ENCODE peak calls at places on chromosomes 2 and 18, in nine cellular contexts. O is ovary, D is A549, N is GM12878, G is transverse colon, H is K562, R is SK-N-SH, Q is sigmoid colon, L is HepG2. B is an unnamed sample.

GRCh38 chr2:30481323-30481800 is 34.3 kb downstream of the LCLAT1 start:
- DNase-seq in L (no peak), G (peak; percentile 31), R (no peak), D (no peak), H (no peak), O (no peak), N (no peak), Q (no peak), B (no peak)

GRCh38 chr2:101479328-101479727 is 4.4 kb upstream of the RFX8 start:
- DNase-seq in L (no peak), R (no peak), H (no peak), N (no peak), Q (no peak), D (no peak), O (no peak), G (no peak), B (no peak)

GRCh38 chr2:20247084-20247483 is 22.2 kb upstream of the SDC1 start:
- DNase-seq in G (no peak), Q (no peak), N (no peak), D (no peak), L (no peak), R (no peak), O (no peak), H (no peak), B (no peak)

GRCh38 chr2:212773808-212774339 is 235.3 kb upstream of the ERBB4 start:
- DNase-seq in N (no peak), O (no peak), G (no peak), H (no peak), R (no peak), D (no peak), L (no peak), Q (no peak), B (no peak)

GRCh38 chr2:94986392-94986963 is 39.0 kb upstream of the MAL start:
- DNase-seq in G (peak; percentile 34), D (peak; percentile 61), L (peak; percentile 62), H (peak; percentile 69), O (no peak), Q (no peak), R (peak; percentile 63), N (peak; percentile 2), B (no peak)

GRCh38 chr2:47869859-47870258 is 36.4 kb downstream of the FBXO11 start:
- DNase-seq in D (no peak), G (no peak), R (no peak), Q (no peak), L (no peak), N (no peak), O (no peak), H (no peak), B (no peak)

GRCh38 chr2:201266629-201267028 is 6.3 kb downstream of the CASP8 start:
- DNase-seq in H (no peak), L (no peak), N (no peak), R (no peak), O (no peak), D (no peak), Q (no peak), G (no peak), B (no peak)

GRCh38 chr18:63892544-63892943 is 5.0 kb downstream of the SERPINB2 start:
- DNase-seq in L (no peak), Q (no peak), R (no peak), G (no peak), N (no peak), O (no peak), H (no peak), D (no peak), B (no peak)

GRCh38 chr2:237475704-237476107 is 11.3 kb upstream of the MLPH start:
- DNase-seq in G (no peak), R (no peak), N (no peak), L (no peak), Q (no peak), O (no peak), H (peak; percentile 12), D (peak; percentile 65), B (no peak)

GRCh38 chr2:239459056-239459455 is 58.2 kb upstream of the HDAC4 start:
- DNase-seq in G (no peak), R (no peak), N (no peak), H (no peak), Q (peak; percentile 50), D (no peak), O (peak; percentile 2), L (no peak), B (no peak)

GRCh38 chr2:75666821-75667344 is 20.3 kb downstream of the MRPL19 start:
- DNase-seq in Q (no peak), G (no peak), N (no peak), L (no peak), O (no peak), D (no peak), R (no peak), H (no peak), B (no peak)

DNA sequence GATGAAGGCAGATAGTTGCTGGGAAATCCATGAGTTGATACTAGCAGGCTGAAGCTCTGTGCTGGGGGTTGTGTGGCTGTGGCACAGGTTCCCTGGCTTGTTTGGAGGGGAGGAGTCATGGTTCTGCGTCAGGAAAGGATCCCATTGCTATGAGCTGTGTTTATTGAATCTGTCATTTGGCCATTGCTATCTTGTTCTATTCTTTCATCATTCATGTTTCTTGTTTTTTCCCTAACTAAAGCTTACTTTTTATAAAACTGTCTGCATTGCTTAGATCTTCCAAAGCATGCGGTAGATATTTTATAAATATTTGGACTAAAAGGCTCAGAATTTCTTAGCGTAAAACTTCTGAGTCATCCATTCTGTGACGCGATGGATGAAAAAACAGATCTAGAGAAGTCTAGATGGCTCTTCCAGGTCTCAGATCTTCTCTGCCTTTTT is 335.3 kb downstream of the PTPRM start:
- DNase-seq in R (no peak), H (no peak), D (peak; percentile 55), Q (peak; percentile 87), O (peak; percentile 62), G (peak; percentile 29), N (no peak), L (no peak), B (no peak)
- TF ChIP-seq EP300 in R (no peak), H (no peak), D (peak; percentile 94), Q (peak; percentile 42), O (no peak), G (no peak), N (no peak), L (no peak), B (no peak)

GRCh38 chr2:96260404-96261260 is 5.2 kb downstream of the TMEM127 start:
- DNase-seq in O (peak; percentile 62), G (peak; percentile 74), Q (peak; percentile 77), R (peak; percentile 81), H (peak; percentile 56), L (peak; percentile 100), N (no peak), D (peak; percentile 85), B (no peak)
- TF ChIP-seq CTCF in O (no peak), G (no peak), Q (no peak), R (peak; percentile 70), H (peak; percentile 64), L (peak; percentile 67), N (peak; percentile 74), D (peak; percentile 66), B (no peak)

GRCh38 chr2:241678307-241678706 is 8.3 kb downstream of the DTYMK start:
- DNase-seq in D (no peak), Q (no peak), G (no peak), L (no peak), O (no peak), R (no peak), H (no peak), N (no peak), B (no peak)
- H3K4me1 ChIP-seq in D (peaks cover 10% of the 10 kb centered on the region), Q (peaks cover 25% of the 10 kb centered on the region), G (peaks cover 3% of the 10 kb centered on the region), L (no peaks in the 10 kb centered on the region), O (peaks cover 2% of the 10 kb centered on the region), R (peaks cover 19% of the 10 kb centered on the region), H (no peaks in the 10 kb centered on the region), N (no peaks in the 10 kb centered on the region), B (no peaks in the 10 kb centered on the region)

GRCh38 chr18:23038712-23039111 is 96.6 kb upstream of the CABLES1 start:
- DNase-seq in O (no peak), H (no peak), G (no peak), Q (no peak), D (no peak), R (no peak), L (no peak), N (no peak), B (no peak)
- TF ChIP-seq EP300 in O (no peak), H (no peak), G (no peak), Q (no peak), D (no peak), R (no peak), L (no peak), N (no peak), B (no peak)

GRCh38 chr18:50656841-50657470 is 97.1 kb downstream of the MAPK4 start:
- DNase-seq in L (no peak), Q (no peak), R (no peak), O (no peak), N (no peak), G (no peak), D (no peak), H (no peak), B (no peak)

GRCh38 chr18:50658601-50659000 is 98.7 kb downstream of the MAPK4 start:
- DNase-seq in Q (no peak), R (no peak), G (no peak), L (no peak), N (no peak), O (no peak), D (no peak), H (no peak), B (no peak)

GRCh38 chr18:50661013-50661412 is 101.1 kb downstream of the MAPK4 start:
- DNase-seq in D (no peak), O (no peak), Q (no peak), L (no peak), R (no peak), G (no peak), N (no peak), H (no peak), B (no peak)

GRCh38 chr18:50662177-50662576 is 102.3 kb downstream of the MAPK4 start:
- DNase-seq in O (no peak), N (no peak), R (peak; percentile 39), Q (no peak), H (peak; percentile 39), D (no peak), L (peak; percentile 21), G (no peak), B (no peak)

DNA sequence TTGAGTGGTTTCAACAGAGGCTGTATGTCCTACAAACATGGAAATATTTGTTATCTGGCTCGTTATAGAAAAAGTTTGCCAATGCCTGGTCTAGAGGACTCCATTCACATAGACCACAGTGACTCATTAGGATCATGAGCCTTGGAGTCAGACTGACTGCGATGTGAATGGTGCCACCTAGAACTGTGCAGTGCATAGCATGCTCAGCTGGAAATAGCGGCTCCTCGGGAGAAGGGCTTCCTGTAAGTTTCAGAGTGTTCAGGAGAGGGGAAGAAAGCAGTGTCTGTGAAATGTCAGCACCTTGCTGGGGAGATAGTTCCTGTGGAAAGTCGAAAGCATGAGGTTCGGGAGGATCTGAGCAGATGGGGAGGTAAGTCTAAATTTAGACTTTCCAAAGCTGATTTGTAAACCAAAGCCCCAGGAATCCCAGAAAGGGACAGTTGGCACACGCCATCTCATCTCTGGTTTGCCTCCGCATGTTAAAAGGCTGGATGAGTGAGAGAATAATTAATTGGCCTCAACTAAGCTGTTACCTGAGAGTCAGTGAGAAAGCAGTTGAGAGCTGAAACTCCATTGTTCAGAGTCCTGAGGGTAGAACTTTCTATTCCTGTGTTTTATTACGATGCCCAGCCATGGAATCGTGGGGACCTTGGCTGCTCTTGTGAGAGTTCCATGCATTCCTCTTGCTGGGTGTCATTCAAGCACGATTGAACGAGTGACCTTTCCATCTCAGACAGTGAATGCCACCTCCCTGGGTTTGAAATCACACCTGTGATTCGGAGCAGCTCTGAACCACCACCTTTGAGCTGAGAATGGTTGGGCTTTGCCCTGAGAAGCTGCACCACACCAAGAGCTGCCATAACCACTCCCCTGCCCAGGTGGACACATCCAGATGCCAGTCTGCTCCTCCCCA is 99.5 kb downstream of the MAPK4 start:
- DNase-seq in L (peak; percentile 28), O (no peak), N (no peak), D (peak; percentile 16), G (no peak), Q (peak; percentile 80), R (no peak), H (no peak), B (no peak)
- TF ChIP-seq CTCF in L (peak; percentile 28), O (no peak), N (no peak), D (no peak), G (peak; percentile 8), Q (no peak), R (no peak), H (no peak), B (no peak)

B was measured in tibial nerve.